ENCODE peak calls at places on chromosomes 13 and 19, in nine cellular contexts. P is lower lobe of right lung; W is naive thymus-derived CD4-positive, alpha-beta T cell; T is Panc1; N is pancreas; L is body of pancreas; K is RWPE2; O is heart right ventricle; R is psoas muscle. C is an unnamed sample. For H3K4me1, the result is how much of the 10 kb centered on the place peaks cover.

GRCh38 chr19:50226536-50226935 is 23.1 kb downstream of the MYH14 start:
- ATAC-seq in L (no peak), K (no peak), R (no peak), N (no peak), O (no peak), P (no peak), W (no peak), T (no peak), C (no peak)

GRCh38 chr13:33123066-33123940 is 107.1 kb downstream of the KL start:
- ATAC-seq in W (peak), K (no peak), L (no peak), R (no peak), N (peak), P (peak), O (peak), T (no peak), C (peak)

GRCh38 chr13:61192826-61193225 is 222.8 kb downstream of the PCDH20 start:
- ATAC-seq in R (no peak), O (no peak), T (no peak), W (no peak), P (no peak), N (no peak), K (no peak), L (no peak), C (no peak)

GRCh38 chr19:17376935-17377600 is at the start of gene PLVAP:
- ATAC-seq in T (no peak), L (peak), N (no peak), R (no peak), P (peak), O (peak), K (no peak), W (no peak), C (peak)

GRCh38 chr13:109746364-109746763 is 40.0 kb downstream of the IRS2 start:
- ATAC-seq in O (no peak), W (no peak), N (no peak), R (no peak), K (no peak), T (no peak), L (no peak), P (no peak), C (no peak)

GRCh38 chr13:113630804-113631203 is 27.2 kb downstream of the ATP4B start:
- ATAC-seq in R (no peak), P (no peak), L (no peak), T (no peak), N (no peak), W (no peak), K (no peak), O (no peak), C (no peak)

GRCh38 chr13:64534302-64534701 is 2695.8 kb downstream of the PCDH9 start:
- ATAC-seq in L (no peak), N (no peak), T (no peak), R (no peak), P (no peak), O (no peak), K (no peak), W (no peak), C (no peak)

GRCh38 chr19:18384775-18385174 is 1.2 kb upstream of the GDF15 start:
- ATAC-seq in L (no peak), N (no peak), K (no peak), W (no peak), R (no peak), T (no peak), O (no peak), P (no peak), C (no peak)

GRCh38 chr13:46894534-46894906 is 2.3 kb downstream of the HTR2A start:
- ATAC-seq in O (peak), K (peak), R (no peak), P (no peak), T (peak), W (peak), N (no peak), L (no peak), C (peak)

GRCh38 chr19:4909172-4909896 is at the start of gene UHRF1:
- ATAC-seq in N (no peak), L (no peak), T (peak), K (no peak), R (no peak), P (no peak), O (no peak), W (no peak), C (peak)

GRCh38 chr13:62625214-62625613 is 1209.6 kb upstream of the PCDH20 start:
- ATAC-seq in L (no peak), R (no peak), W (no peak), P (no peak), O (no peak), N (no peak), T (no peak), K (no peak), C (no peak)

GRCh38 chr19:58098682-58098998 is 609 bp upstream of the ZSCAN18 start:
- ATAC-seq in R (no peak), L (no peak), K (no peak), N (peak), O (no peak), T (no peak), P (no peak), W (no peak), C (no peak)

GRCh38 chr19:18368504-18369222 is 17.3 kb upstream of the GDF15 start:
- ATAC-seq in L (peak), N (peak), T (no peak), K (no peak), O (no peak), W (no peak), P (peak), R (no peak), C (no peak)

GRCh38 chr19:5030822-5031221 is 61.9 kb downstream of the KDM4B start:
- ATAC-seq in K (no peak), T (peak), R (no peak), P (peak), L (no peak), O (peak), N (peak), W (peak), C (no peak)

GRCh38 chr19:54616840-54617560 is 13.3 kb upstream of the LILRB1 start:
- ATAC-seq in P (peak), K (no peak), O (no peak), W (no peak), T (no peak), R (no peak), N (no peak), L (no peak), C (no peak)

GRCh38 chr19:44777715-44778347 is at the start of gene CBLC:
- ATAC-seq in P (peak), R (peak), K (peak), W (no peak), N (peak), L (peak), T (peak), O (peak), C (no peak)

GRCh38 chr13:22369090-22369489 is 698.2 kb downstream of the FGF9 start:
- ATAC-seq in N (no peak), L (no peak), O (no peak), R (no peak), T (no peak), W (no peak), P (no peak), K (no peak), C (no peak)

GRCh38 chr19:47534628-47535027 is 19.8 kb upstream of the NAPA start:
- ATAC-seq in O (no peak), N (no peak), T (no peak), L (no peak), P (no peak), R (no peak), K (no peak), W (no peak), C (no peak)

GRCh38 chr13:106398289-106398688 is 137.2 kb downstream of the EFNB2 start:
- ATAC-seq in K (no peak), O (no peak), W (no peak), R (no peak), P (no peak), N (no peak), L (no peak), T (no peak), C (no peak)

GRCh38 chr13:22256111-22256639 is 585.3 kb downstream of the FGF9 start:
- ATAC-seq in W (no peak), T (no peak), N (no peak), L (no peak), K (no peak), P (no peak), R (no peak), O (no peak), C (no peak)

GRCh38 chr19:5470264-5470671 is 15.1 kb downstream of the ZNRF4 start:
- ATAC-seq in T (peak), P (no peak), K (peak), W (no peak), N (no peak), L (peak), O (no peak), R (no peak), C (no peak)

GRCh38 chr13:99221567-99222239 is 21.0 kb downstream of the UBAC2 start:
- ATAC-seq in K (no peak), P (no peak), N (no peak), O (no peak), W (no peak), R (peak), T (no peak), L (no peak), C (no peak)

GRCh38 chr13:28573595-28574373 is 78.9 kb upstream of the FLT1 start:
- ATAC-seq in O (peak), T (no peak), L (no peak), R (no peak), K (no peak), P (peak), N (peak), W (peak), C (no peak)

GRCh38 chr13:98372886-98373285 is 195.8 kb upstream of the RNF113B start:
- ATAC-seq in O (no peak), L (no peak), W (no peak), N (peak), K (no peak), P (no peak), R (peak), T (no peak), C (no peak)

GRCh38 chr13:18949970-18950369 is 231.7 kb downstream of the TUBA3C start:
- ATAC-seq in K (no peak), T (no peak), N (no peak), P (no peak), W (no peak), R (no peak), L (no peak), O (no peak), C (no peak)

GRCh38 chr13:52938065-52938464 is 89.6 kb upstream of the PCDH8 start:
- ATAC-seq in W (no peak), N (no peak), K (no peak), L (no peak), P (no peak), T (no peak), O (no peak), R (no peak), C (no peak)

GRCh38 chr13:77749481-77749880 is 52.0 kb downstream of the SLAIN1 start:
- ATAC-seq in R (no peak), K (no peak), N (no peak), O (no peak), W (no peak), T (no peak), P (no peak), L (no peak), C (no peak)

GRCh38 chr13:102198418-102199322 is 203.2 kb downstream of the FGF14 start:
- ATAC-seq in T (no peak), O (no peak), N (no peak), R (no peak), L (no peak), W (no peak), P (no peak), K (peak), C (no peak)

GRCh38 chr19:7622933-7623685 is 6.2 kb downstream of the XAB2 start:
- ATAC-seq in R (no peak), O (no peak), P (no peak), N (no peak), W (peak), L (no peak), K (no peak), T (peak), C (no peak)

GRCh38 chr19:50803633-50804419 is 13.6 kb downstream of the ACP4 start:
- ATAC-seq in T (peak), N (peak), W (no peak), L (peak), R (no peak), K (peak), P (no peak), O (peak), C (no peak)

GRCh38 chr13:114288157-114288591 is 6.8 kb downstream of the UPF3A start:
- ATAC-seq in T (no peak), W (no peak), P (no peak), R (no peak), N (no peak), O (no peak), L (no peak), K (no peak), C (no peak)

GRCh38 chr19:18657590-18658365 is 20.9 kb downstream of the KLHL26 start:
- ATAC-seq in N (no peak), K (peak), W (no peak), P (peak), T (peak), R (no peak), O (peak), L (peak), C (peak)

GRCh38 chr13:113297370-113297871 is 382 bp downstream of the LAMP1 start:
- ATAC-seq in T (no peak), W (peak), N (peak), L (peak), P (no peak), R (no peak), O (no peak), K (no peak), C (peak)

GRCh38 chr13:30033681-30034447 is 183.4 kb upstream of the UBL3 start:
- ATAC-seq in T (no peak), L (peak), P (no peak), N (peak), K (peak), O (peak), W (no peak), R (no peak), C (no peak)

GRCh38 chr13:30032263-30032662 is 181.8 kb upstream of the UBL3 start:
- ATAC-seq in P (no peak), N (no peak), O (no peak), K (no peak), R (no peak), L (no peak), T (no peak), W (no peak), C (no peak)

GRCh38 chr13:30031488-30031887 is 181.1 kb upstream of the UBL3 start:
- ATAC-seq in P (no peak), N (no peak), L (no peak), K (no peak), R (no peak), W (no peak), O (no peak), T (no peak), C (no peak)

GRCh38 chr13:30037306-30037705 is 186.9 kb upstream of the UBL3 start:
- ATAC-seq in L (no peak), N (no peak), K (no peak), T (no peak), R (no peak), W (no peak), O (no peak), P (no peak), C (no peak)

DNA sequence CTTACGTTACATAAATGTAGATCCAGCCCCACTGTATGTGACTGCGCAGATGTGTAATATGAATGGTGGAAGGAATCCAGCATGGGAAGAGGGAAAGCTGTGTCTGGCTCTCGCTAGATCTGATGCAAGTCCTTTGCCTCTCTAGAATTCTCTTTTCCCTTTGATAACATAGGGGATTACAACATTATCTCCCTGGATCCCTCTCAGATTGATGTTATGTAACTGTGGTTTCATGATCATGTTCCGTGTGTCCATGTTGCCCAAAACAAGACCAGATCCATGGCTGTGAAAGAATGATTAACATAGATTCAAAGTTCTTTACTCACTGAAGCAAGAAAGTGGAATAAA is 184.0 kb upstream of the UBL3 start:
- ATAC-seq in K (no peak), N (peak), R (peak), T (no peak), O (no peak), L (no peak), P (no peak), W (no peak), C (peak)
- H3K4me1 ChIP-seq in K (under half), N (under half), R (under half), T (under half), O (under half), L (under half), P (under half), W (under half), C (under half)

DNA sequence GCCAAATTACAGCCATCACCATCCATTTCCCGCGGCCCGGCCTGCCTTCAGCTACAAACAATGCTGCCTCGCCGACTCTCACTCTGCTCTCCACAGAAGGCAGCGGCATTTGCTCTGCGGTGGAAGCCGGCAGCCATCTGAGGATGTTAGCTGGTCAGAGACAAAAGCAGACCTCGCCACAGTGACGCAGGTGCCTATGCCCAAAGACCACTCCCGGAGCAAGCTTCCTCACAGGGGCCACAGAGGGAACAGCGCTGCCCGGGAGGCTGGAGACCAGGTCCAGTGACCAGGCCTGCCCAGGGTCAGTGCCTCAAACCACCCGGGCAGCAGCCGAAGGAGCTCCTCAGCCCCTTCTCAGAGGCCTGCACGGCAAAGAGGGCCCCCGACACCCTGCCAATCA is 16.4 kb downstream of the PEPD start:
- ATAC-seq in P (no peak), R (no peak), O (no peak), L (no peak), T (peak), W (no peak), K (no peak), N (no peak), C (no peak)
- H3K4me1 ChIP-seq in P (under half), R (under half), O (under half), L (under half), T (under half), W (under half), K (under half), N (under half), C (under half)

GRCh38 chr13:40985596-40986327 is 33.4 kb downstream of the ELF1 start:
- ATAC-seq in N (no peak), W (no peak), L (peak), O (no peak), K (no peak), R (no peak), P (no peak), T (peak), C (no peak)
- H3K4me1 ChIP-seq in N (half or more), W (under half), L (half or more), O (half or more), K (under half), R (under half), P (half or more), T (under half), C (under half)

DNA sequence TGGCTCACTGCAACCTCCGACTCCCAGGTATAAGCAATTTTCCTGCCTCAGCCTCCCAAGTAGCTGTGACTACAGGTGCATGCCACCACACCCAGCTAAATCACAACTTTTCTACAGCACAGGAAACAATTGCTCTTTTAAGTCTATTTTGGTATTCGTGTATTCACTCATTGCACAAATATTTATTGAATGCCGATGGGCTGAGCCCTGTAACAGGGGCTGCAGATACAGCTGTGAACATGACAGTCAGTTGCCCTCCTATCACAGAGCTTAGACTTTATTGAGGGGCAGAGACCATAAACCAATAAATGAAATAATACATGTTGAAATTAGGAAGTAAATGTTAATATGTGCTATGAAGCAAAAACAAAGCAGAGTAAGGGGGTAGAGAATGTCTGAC is 141.1 kb downstream of the MIPEP start:
- ATAC-seq in N (no peak), T (no peak), R (no peak), O (no peak), K (no peak), P (no peak), L (no peak), W (no peak), C (no peak)
- H3K4me1 ChIP-seq in N (under half), T (under half), R (under half), O (under half), K (under half), P (under half), L (under half), W (under half), C (under half)

DNA sequence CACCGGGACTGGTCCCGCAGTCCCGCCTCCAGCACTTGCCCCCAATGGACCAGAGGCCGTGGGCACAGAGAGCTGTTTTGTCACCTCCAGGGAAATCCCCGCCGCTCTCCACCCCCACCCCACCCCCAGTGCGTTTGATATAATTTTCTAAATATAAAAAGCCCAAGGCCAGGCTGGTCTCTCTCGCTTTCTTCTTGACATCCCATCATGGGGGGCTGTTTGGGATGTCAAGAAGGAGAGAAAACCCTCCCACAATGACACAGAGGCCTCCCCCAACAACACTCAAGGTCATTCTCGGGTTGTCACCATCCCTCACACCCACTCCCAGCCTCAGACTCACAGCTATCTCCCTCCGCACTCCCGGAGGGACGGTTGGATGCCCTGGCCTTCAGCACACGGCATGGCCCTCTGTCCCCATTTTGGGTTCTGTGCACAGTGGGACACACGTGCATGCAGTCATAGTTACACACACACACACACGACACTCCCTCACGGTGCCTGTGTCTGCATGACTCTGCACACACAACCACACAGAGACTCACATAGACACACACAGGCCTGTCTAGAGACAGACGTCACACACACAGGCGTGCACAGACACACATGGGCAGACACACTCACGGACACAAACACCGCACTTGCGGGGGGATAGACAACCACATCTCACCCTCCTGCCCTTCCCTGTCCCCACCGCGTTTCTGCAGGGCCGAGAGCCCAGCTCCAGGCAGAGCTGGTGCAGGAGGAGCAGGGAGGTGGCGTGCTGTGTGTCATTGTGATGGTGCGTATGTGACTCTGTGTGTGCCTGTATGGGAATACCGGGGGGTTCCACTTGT is 4.8 kb upstream of the NFIC start:
- ATAC-seq in W (no peak), N (peak), K (no peak), R (peak), T (no peak), L (peak), O (no peak), P (no peak), C (no peak)
- H3K4me1 ChIP-seq in W (under half), N (under half), K (under half), R (under half), T (under half), L (half or more), O (under half), P (under half), C (under half)